ENCODE peak calls at places on chromosomes 1 and 21, in seven cellular contexts. H, K, D, E, B, N and O are unnamed samples.

GRCh38 chr1:23570001-23570691 is 10.8 kb upstream of the ID3 start:
- DNase-seq in H (no peak), K (no peak), D (no peak), E (no peak), B (no peak), N (no peak), O (no peak)

GRCh38 chr1:229900220-229900619 is 166.8 kb upstream of the GALNT2 start:
- DNase-seq in H (no peak), K (no peak), D (no peak), E (no peak), B (no peak), N (no peak), O (no peak)

GRCh38 chr1:201946224-201946908 is at the start of gene LMOD1:
- DNase-seq in H (peak; percentile 88), K (peak; percentile 94), D (peak; percentile 92), E (no peak), B (peak; percentile 91), N (peak; percentile 86), O (peak; percentile 67)

GRCh38 chr1:58585591-58586151 is 8.6 kb upstream of the TACSTD2 start:
- DNase-seq in H (peak; percentile 71), K (peak; percentile 70), D (peak; percentile 67), E (no peak), B (no peak), N (peak; percentile 32), O (no peak)

GRCh38 chr21:35048183-35048601 is 910 bp downstream of the RUNX1 start:
- DNase-seq in H (no peak), K (peak; percentile 51), D (no peak), E (no peak), B (no peak), N (no peak), O (no peak)

GRCh38 chr1:65514083-65514482 is 93.6 kb downstream of the LEPR start:
- DNase-seq in H (no peak), K (peak; percentile 90), D (peak; percentile 52), E (no peak), B (no peak), N (no peak), O (no peak)

GRCh38 chr21:21196087-21196486 is 197.9 kb downstream of the NCAM2 start:
- DNase-seq in H (no peak), K (no peak), D (peak; percentile 30), E (no peak), B (no peak), N (peak; percentile 58), O (no peak)

GRCh38 chr1:162197041-162197511 is 127.6 kb downstream of the NOS1AP start:
- DNase-seq in H (no peak), K (no peak), D (no peak), E (no peak), B (no peak), N (no peak), O (no peak)

GRCh38 chr1:158951956-158952355 is 20.6 kb downstream of the PYHIN1 start:
- DNase-seq in H (no peak), K (no peak), D (no peak), E (no peak), B (peak; percentile 41), N (no peak), O (no peak)

GRCh38 chr1:27556781-27557595 is 47.0 kb downstream of the AHDC1 start:
- DNase-seq in H (peak; percentile 98), K (peak; percentile 97), D (peak; percentile 99), E (peak; percentile 62), B (peak; percentile 91), N (peak; percentile 97), O (peak; percentile 83)

GRCh38 chr1:10889628-10890353 is 93.3 kb upstream of the CASZ1 start:
- DNase-seq in H (no peak), K (no peak), D (no peak), E (no peak), B (no peak), N (no peak), O (no peak)

GRCh38 chr1:112706505-112707216 is at the start of gene RHOC:
- DNase-seq in H (peak; percentile 42), K (peak; percentile 37), D (peak; percentile 52), E (no peak), B (peak; percentile 62), N (peak; percentile 69), O (peak; percentile 59)

GRCh38 chr1:97906567-97907228 is 14.1 kb downstream of the DPYD start:
- DNase-seq in H (peak; percentile 97), K (peak; percentile 94), D (peak; percentile 94), E (no peak), B (no peak), N (peak; percentile 93), O (no peak)

GRCh38 chr21:35231115-35231514 is 182.0 kb upstream of the RUNX1 start:
- DNase-seq in H (no peak), K (no peak), D (no peak), E (no peak), B (no peak), N (no peak), O (no peak)

GRCh38 chr1:7389201-7389785 is 381.8 kb upstream of the VAMP3 start:
- DNase-seq in H (no peak), K (peak; percentile 16), D (peak; percentile 11), E (no peak), B (no peak), N (peak; percentile 42), O (no peak)
- TF ChIP-seq CTCF in H (no peak), K (no peak), D (no peak), E (no peak), B (no peak), N (peak; percentile 21), O (no peak)

GRCh38 chr1:234114648-234115307 is 210.3 kb downstream of the SLC35F3 start:
- DNase-seq in H (peak; percentile 71), K (peak; percentile 63), D (peak; percentile 75), E (no peak), B (peak; percentile 23), N (peak; percentile 66), O (peak; percentile 39)
- TF ChIP-seq CTCF in H (peak; percentile 72), K (peak; percentile 76), D (peak; percentile 71), E (peak; percentile 40), B (peak; percentile 60), N (peak; percentile 71), O (peak; percentile 82)

GRCh38 chr21:16993416-16994044 is 519.3 kb upstream of the CXADR start:
- DNase-seq in H (no peak), K (no peak), D (no peak), E (no peak), B (no peak), N (no peak), O (no peak)

DNA sequence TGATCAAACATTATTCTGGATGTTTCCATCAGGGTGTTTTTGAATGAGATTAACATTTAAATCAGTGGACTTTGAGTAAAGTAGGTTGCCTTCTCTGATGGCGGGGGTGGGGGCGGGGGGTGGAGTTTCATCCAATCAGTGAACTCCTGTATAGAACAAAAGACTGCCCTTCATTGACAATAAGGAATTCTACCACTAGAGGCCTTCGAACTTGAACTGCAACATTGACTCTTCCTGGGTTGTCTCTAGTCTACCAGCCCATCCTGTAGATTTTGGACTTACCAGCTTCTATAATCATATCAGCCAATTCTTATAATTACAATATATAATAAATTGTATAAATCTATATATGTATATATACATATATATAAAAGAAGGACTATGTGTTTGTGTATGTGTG is 520.4 kb upstream of the CXADR start:
- DNase-seq in H (no peak), K (no peak), D (no peak), E (no peak), B (no peak), N (no peak), O (no peak)
- TF ChIP-seq CTCF in H (no peak), K (no peak), D (no peak), E (no peak), B (no peak), N (no peak), O (no peak)

GRCh38 chr1:67768480-67768879 is 64.8 kb downstream of the GNG12 start:
- DNase-seq in H (no peak), K (no peak), D (no peak), E (no peak), B (no peak), N (no peak), O (no peak)

GRCh38 chr1:67769633-67770256 is 63.5 kb downstream of the GNG12 start:
- DNase-seq in H (no peak), K (no peak), D (no peak), E (no peak), B (no peak), N (no peak), O (no peak)

GRCh38 chr1:67773462-67773861 is 59.8 kb downstream of the GNG12 start:
- DNase-seq in H (no peak), K (no peak), D (no peak), E (no peak), B (no peak), N (no peak), O (no peak)

GRCh38 chr1:67771776-67772175 is 61.5 kb downstream of the GNG12 start:
- DNase-seq in H (peak; percentile 29), K (peak; percentile 48), D (peak; percentile 46), E (no peak), B (no peak), N (no peak), O (no peak)

DNA sequence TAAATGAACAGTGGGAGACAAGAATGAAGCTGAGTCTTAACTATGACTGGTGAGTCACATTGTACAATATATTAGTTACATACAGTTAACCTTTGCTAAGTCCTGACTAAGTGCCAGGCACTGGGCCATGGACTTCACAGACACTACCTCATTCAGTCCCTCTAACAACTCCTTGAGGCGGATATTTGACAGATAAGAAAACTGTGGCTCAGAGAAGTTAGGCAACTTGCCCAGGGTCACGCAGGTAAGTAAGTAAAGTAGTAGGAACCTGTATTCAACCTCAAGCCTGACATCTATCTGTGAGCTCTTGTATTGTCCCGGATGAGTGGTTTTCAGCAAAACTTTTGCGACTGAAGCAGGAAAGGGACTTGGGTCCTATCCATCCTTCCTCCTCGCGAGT is 62.1 kb downstream of the GNG12 start:
- DNase-seq in H (peak; percentile 60), K (peak; percentile 45), D (no peak), E (no peak), B (no peak), N (peak; percentile 86), O (no peak)
- TF ChIP-seq CTCF in H (peak; percentile 51), K (peak; percentile 12), D (peak; percentile 32), E (no peak), B (peak; percentile 11), N (peak; percentile 25), O (no peak)